ENCODE peak calls at places on chromosomes 16 and 17, in six cellular contexts. One of them, this sample, is unnamed.

GRCh38 chr16:57818377-57819055 is 16.2 kb upstream of the KIFC3 start:
- DNase-seq in spleen: no peak
- DNase-seq in stimulated activated CD4-positive, alpha-beta T cell treated with anti-CD3 and anti-CD28 coated beads, Interleukin-1b, Interleukin-23, amount 100 ng/mL, for 1 hour: no peak
- DNase-seq in HTR-8/SVneo: no peak
- DNase-seq in ELR: no peak
- DNase-seq in thoracic aorta: no peak
- DNase-seq in this sample: no peak

GRCh38 chr16:19505600-19506303 is 16.1 kb downstream of the GDE1 start:
- DNase-seq in spleen: no peak
- DNase-seq in stimulated activated CD4-positive, alpha-beta T cell treated with anti-CD3 and anti-CD28 coated beads, Interleukin-1b, Interleukin-23, amount 100 ng/mL, for 1 hour: no peak
- DNase-seq in HTR-8/SVneo: no peak
- DNase-seq in ELR: no peak
- DNase-seq in thoracic aorta: no peak
- DNase-seq in this sample: no peak

GRCh38 chr17:36072431-36073121 is 8.5 kb downstream of the CCL18 start:
- DNase-seq in spleen: peak
- DNase-seq in stimulated activated CD4-positive, alpha-beta T cell treated with anti-CD3 and anti-CD28 coated beads, Interleukin-1b, Interleukin-23, amount 100 ng/mL, for 1 hour: peak
- DNase-seq in HTR-8/SVneo: peak
- DNase-seq in ELR: peak
- DNase-seq in thoracic aorta: no peak
- DNase-seq in this sample: peak

GRCh38 chr17:31532161-31532515 is 140.7 kb downstream of the RAB11FIP4 start:
- DNase-seq in spleen: peak
- DNase-seq in stimulated activated CD4-positive, alpha-beta T cell treated with anti-CD3 and anti-CD28 coated beads, Interleukin-1b, Interleukin-23, amount 100 ng/mL, for 1 hour: no peak
- DNase-seq in HTR-8/SVneo: no peak
- DNase-seq in ELR: no peak
- DNase-seq in thoracic aorta: no peak
- DNase-seq in this sample: no peak

GRCh38 chr16:9008335-9009260 is 44.9 kb upstream of the USP7 start:
- DNase-seq in spleen: peak
- DNase-seq in stimulated activated CD4-positive, alpha-beta T cell treated with anti-CD3 and anti-CD28 coated beads, Interleukin-1b, Interleukin-23, amount 100 ng/mL, for 1 hour: peak
- DNase-seq in HTR-8/SVneo: peak
- DNase-seq in ELR: peak
- DNase-seq in thoracic aorta: peak
- DNase-seq in this sample: peak

GRCh38 chr17:68613739-68614298 is 12.7 kb upstream of the FAM20A start:
- DNase-seq in spleen: no peak
- DNase-seq in stimulated activated CD4-positive, alpha-beta T cell treated with anti-CD3 and anti-CD28 coated beads, Interleukin-1b, Interleukin-23, amount 100 ng/mL, for 1 hour: no peak
- DNase-seq in HTR-8/SVneo: peak
- DNase-seq in ELR: peak
- DNase-seq in thoracic aorta: no peak
- DNase-seq in this sample: peak

GRCh38 chr17:46118969-46119368 is 74.3 kb downstream of the KANSL1 start:
- DNase-seq in spleen: no peak
- DNase-seq in stimulated activated CD4-positive, alpha-beta T cell treated with anti-CD3 and anti-CD28 coated beads, Interleukin-1b, Interleukin-23, amount 100 ng/mL, for 1 hour: no peak
- DNase-seq in HTR-8/SVneo: no peak
- DNase-seq in ELR: no peak
- DNase-seq in thoracic aorta: no peak
- DNase-seq in this sample: no peak

GRCh38 chr17:74442670-74443515 is 11.0 kb downstream of the GPRC5C start:
- DNase-seq in spleen: peak
- DNase-seq in stimulated activated CD4-positive, alpha-beta T cell treated with anti-CD3 and anti-CD28 coated beads, Interleukin-1b, Interleukin-23, amount 100 ng/mL, for 1 hour: no peak
- DNase-seq in HTR-8/SVneo: no peak
- DNase-seq in ELR: no peak
- DNase-seq in thoracic aorta: peak
- DNase-seq in this sample: peak

GRCh38 chr16:85342348-85342747 is 230.1 kb upstream of the CIBAR2 start:
- DNase-seq in spleen: no peak
- DNase-seq in stimulated activated CD4-positive, alpha-beta T cell treated with anti-CD3 and anti-CD28 coated beads, Interleukin-1b, Interleukin-23, amount 100 ng/mL, for 1 hour: no peak
- DNase-seq in HTR-8/SVneo: no peak
- DNase-seq in ELR: no peak
- DNase-seq in thoracic aorta: no peak
- DNase-seq in this sample: no peak

GRCh38 chr17:5249615-5250014 is 15.0 kb upstream of the SCIMP start:
- DNase-seq in spleen: peak
- DNase-seq in stimulated activated CD4-positive, alpha-beta T cell treated with anti-CD3 and anti-CD28 coated beads, Interleukin-1b, Interleukin-23, amount 100 ng/mL, for 1 hour: peak
- DNase-seq in HTR-8/SVneo: peak
- DNase-seq in ELR: peak
- DNase-seq in thoracic aorta: peak
- DNase-seq in this sample: peak

GRCh38 chr16:83961591-83961990 is 6.5 kb upstream of the NECAB2 start:
- DNase-seq in spleen: no peak
- DNase-seq in stimulated activated CD4-positive, alpha-beta T cell treated with anti-CD3 and anti-CD28 coated beads, Interleukin-1b, Interleukin-23, amount 100 ng/mL, for 1 hour: no peak
- DNase-seq in HTR-8/SVneo: no peak
- DNase-seq in ELR: no peak
- DNase-seq in thoracic aorta: no peak
- DNase-seq in this sample: no peak

GRCh38 chr16:57115148-57115503 is 22.7 kb downstream of the CPNE2 start:
- DNase-seq in spleen: no peak
- DNase-seq in stimulated activated CD4-positive, alpha-beta T cell treated with anti-CD3 and anti-CD28 coated beads, Interleukin-1b, Interleukin-23, amount 100 ng/mL, for 1 hour: no peak
- DNase-seq in HTR-8/SVneo: no peak
- DNase-seq in ELR: no peak
- DNase-seq in thoracic aorta: no peak
- DNase-seq in this sample: no peak